ENCODE peak calls at places on chromosomes 4 and X, in six cellular contexts. H is neural progenitor cell, R is brain microvascular endothelial cell, K is DND-41, X is cardiac fibroblast, F is HL-60. P is an unnamed sample.
A peak's percentile ranks its signal among the peaks of the same experiment; 100 is the strongest.

GRCh38 chr4:112813790-112814189 is 176.8 kb downstream of the LARP7 start:
- DNase-seq in F (no peak), K (no peak), X (peak; percentile 35), H (no peak), R (peak; percentile 33), P (peak; percentile 52)

GRCh38 chrX:31706456-31706855 is 634.6 kb upstream of the FTHL17 start:
- DNase-seq in F (no peak), K (no peak), H (no peak), R (no peak), X (peak; percentile 12), P (no peak)

GRCh38 chr4:83356899-83357661 is 22.4 kb upstream of the HPSE start:
- DNase-seq in H (no peak), F (no peak), K (no peak), R (peak; percentile 79), X (peak; percentile 95), P (peak; percentile 62)

GRCh38 chr4:142420461-142421095 is 425.5 kb downstream of the INPP4B start:
- DNase-seq in R (no peak), H (no peak), K (no peak), X (no peak), F (no peak), P (no peak)

GRCh38 chr4:794911-795725 is 30.8 kb downstream of the CPLX1 start:
- DNase-seq in R (no peak), K (no peak), H (peak; percentile 55), F (no peak), X (no peak), P (no peak)

GRCh38 chrX:75596178-75596577 is 73.3 kb upstream of the ZDHHC15 start:
- DNase-seq in X (peak; percentile 2), K (no peak), H (no peak), R (no peak), F (no peak), P (no peak)

GRCh38 chrX:47361538-47362511 is 8.6 kb upstream of the ZNF157 start:
- DNase-seq in H (peak; percentile 91), X (peak; percentile 92), F (no peak), R (peak; percentile 96), K (peak; percentile 13), P (peak; percentile 91)

GRCh38 chr4:146192060-146192459 is 16.5 kb downstream of the LSM6 start:
- DNase-seq in X (peak; percentile 13), F (no peak), H (no peak), K (no peak), R (no peak), P (no peak)

GRCh38 chrX:39900788-39901170 is 197.0 kb downstream of the BCOR start:
- DNase-seq in H (peak; percentile 36), R (no peak), F (no peak), X (peak; percentile 22), K (peak; percentile 30), P (no peak)

GRCh38 chrX:15747626-15748173 is 9.6 kb downstream of the CA5B start:
- DNase-seq in F (no peak), X (no peak), R (no peak), K (no peak), H (peak; percentile 68), P (no peak)

DNA sequence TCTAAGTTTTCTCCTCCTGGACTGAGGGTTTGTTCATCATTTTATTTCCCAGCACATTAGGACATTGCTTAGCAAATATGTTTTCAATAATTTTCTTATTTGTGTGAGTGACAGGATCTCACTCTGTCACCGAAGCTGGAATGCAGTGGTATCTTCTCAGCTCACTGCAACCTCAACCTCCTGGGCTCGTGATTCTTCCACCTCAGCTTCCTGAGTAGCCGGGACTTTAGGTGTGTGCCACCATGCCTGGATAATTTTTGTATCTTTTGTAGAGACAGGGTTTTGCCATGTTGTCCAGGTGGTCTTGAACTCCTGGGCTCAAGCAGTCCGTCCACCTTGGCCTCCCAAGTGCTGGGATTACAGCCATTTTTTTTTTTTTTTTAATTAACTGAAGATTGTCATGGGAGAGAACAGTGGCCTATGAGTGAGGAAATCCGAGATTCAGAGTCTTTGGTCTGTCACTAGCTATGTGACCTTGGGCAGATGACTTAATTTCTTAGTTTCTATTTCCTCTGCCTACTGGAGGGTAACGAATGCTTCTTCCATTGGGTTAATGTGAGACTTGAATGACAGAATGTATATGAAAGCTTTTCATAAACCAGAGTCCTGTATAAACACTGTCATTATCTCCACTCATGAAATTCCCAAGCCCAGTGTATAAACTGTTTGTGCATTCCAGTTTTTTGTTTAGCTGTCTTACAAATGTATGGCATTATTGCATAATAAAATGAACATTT is 23.9 kb downstream of the MOB1B start:
- DNase-seq in H (no peak), R (no peak), X (no peak), F (no peak), K (no peak), P (no peak)
- H3K4me3 ChIP-seq in H (no peak overlapping the region), R (no peak overlapping the region), X (no peak overlapping the region), F (no peak overlapping the region), K (no peak overlapping the region), P (no peak overlapping the region)

GRCh38 chr4:160810415-160810814 is 1353.4 kb downstream of the FSTL5 start:
- DNase-seq in H (no peak), F (no peak), X (no peak), R (no peak), K (no peak), P (no peak)

GRCh38 chr4:160808174-160808573 is 1355.6 kb downstream of the FSTL5 start:
- DNase-seq in K (no peak), H (no peak), R (no peak), X (no peak), F (no peak), P (no peak)

GRCh38 chr4:160809576-160809975 is 1354.2 kb downstream of the FSTL5 start:
- DNase-seq in H (no peak), K (no peak), F (no peak), X (no peak), R (no peak), P (no peak)

GRCh38 chr4:160811956-160812355 is 1351.8 kb downstream of the FSTL5 start:
- DNase-seq in X (no peak), H (no peak), F (no peak), R (no peak), K (no peak), P (no peak)
- TF ChIP-seq CTCF in X (no peak), H (no peak), F (no peak), R (no peak), K (no peak), P (no peak)

GRCh38 chr4:95465010-95465409 is 83.8 kb downstream of the UNC5C start:
- DNase-seq in F (no peak), K (no peak), R (peak; percentile 40), H (no peak), X (peak; percentile 57), P (no peak)
- H3K4me3 ChIP-seq in F (no peak overlapping the region), K (no peak overlapping the region), R (no peak overlapping the region), H (no peak overlapping the region), X (no peak overlapping the region), P (no peak overlapping the region)

DNA sequence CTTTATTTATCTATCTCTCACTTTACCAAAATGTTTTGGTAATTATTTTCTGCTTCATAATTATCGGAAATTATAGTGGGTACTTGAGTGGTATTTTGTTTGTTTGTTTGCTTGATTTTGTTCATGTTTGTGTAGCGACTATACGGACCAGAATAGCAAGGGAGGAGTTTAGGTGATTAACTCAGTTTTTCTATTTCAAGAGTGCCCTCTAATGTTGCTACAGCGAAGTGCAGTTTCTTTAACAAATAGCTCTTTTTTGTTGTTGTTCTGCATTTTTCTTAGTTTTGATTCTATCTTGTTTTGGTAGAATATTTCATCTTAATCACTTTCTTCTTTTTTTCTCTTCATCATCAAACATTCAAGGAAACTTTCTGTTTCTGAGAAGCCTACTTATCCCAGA is 40.8 kb upstream of the QRFPR start:
- DNase-seq in K (no peak), X (peak; percentile 40), H (peak; percentile 35), R (no peak), F (no peak), P (no peak)
- TF ChIP-seq CTCF in K (peak; percentile 52), X (peak; percentile 40), H (peak; percentile 67), R (peak; percentile 22), F (no peak), P (peak; percentile 57)

DNA sequence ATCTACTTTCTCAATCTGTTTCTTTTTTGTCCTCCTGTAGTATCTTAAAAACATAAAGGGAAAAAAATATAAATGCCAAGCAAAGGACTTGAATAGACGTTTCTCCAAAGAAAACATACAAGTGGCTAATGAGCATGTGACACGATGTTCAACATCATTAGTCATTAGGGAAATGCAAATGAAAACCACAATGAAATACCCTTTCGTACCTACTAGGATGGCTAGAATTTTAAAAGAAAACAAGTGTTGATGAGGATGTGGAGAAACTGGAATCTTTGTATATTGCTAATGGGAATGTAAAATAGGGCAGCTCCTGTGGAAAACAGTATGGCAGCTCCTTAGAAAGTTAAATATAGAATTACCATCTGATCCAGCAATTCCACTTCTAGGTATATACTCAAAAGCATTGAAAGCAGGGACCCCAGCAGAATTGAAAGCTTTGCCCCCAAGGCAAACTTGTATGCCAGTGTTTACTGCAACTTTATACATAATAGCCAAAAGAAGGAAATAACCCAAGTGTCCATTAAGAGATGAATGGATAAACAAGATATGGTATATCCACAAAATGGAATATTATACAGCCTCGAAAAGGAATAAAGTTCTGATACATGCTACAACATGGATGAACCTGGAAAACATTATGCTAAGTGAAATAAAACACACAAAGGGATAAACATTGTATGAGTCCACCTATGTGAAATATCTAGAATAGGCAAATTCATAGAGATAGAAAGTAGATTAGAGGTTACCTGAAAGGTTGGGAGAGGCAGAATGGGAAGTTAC is 138.3 kb downstream of the SH3KBP1 start:
- DNase-seq in X (no peak), F (no peak), R (no peak), H (no peak), K (no peak), P (no peak)
- H3K4me3 ChIP-seq in X (no peak overlapping the region), F (no peak overlapping the region), R (no peak overlapping the region), H (peak overlapping the region; percentile 9), K (peak overlapping the region; percentile 12), P (no peak overlapping the region)

DNA sequence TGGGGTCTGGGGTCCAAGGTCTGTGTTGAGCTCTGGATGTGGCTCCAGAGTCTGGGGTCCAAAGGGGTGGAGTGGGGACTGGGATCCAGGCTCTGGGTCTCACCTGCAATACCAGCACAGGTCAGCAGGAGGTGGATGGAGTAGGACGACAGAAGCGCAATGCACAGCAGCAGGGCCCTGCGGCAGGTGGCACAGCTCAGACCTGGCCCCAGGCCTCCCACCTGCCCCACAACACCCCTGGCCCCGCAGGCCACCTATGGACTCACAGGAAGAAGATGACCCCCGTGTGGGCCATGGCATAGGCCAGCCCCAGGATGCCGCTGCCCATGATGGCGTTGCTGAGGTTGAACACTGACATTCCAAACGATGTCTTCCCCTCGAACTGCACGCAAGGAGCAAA is 3.4 kb downstream of the SLC38A5 start:
- DNase-seq in H (no peak), K (peak; percentile 23), R (no peak), F (peak; percentile 19), X (no peak), P (no peak)
- TF ChIP-seq CTCF in H (peak; percentile 21), K (peak; percentile 49), R (peak; percentile 51), F (peak; percentile 8), X (peak; percentile 26), P (peak; percentile 32)

GRCh38 chrX:70476934-70477733 is 32.5 kb downstream of the DLG3 start:
- DNase-seq in R (peak; percentile 60), H (peak; percentile 13), X (peak; percentile 66), F (no peak), K (no peak), P (no peak)
- H3K4me3 ChIP-seq in R (peak overlapping the region; percentile 22), H (no peak overlapping the region), X (no peak overlapping the region), F (no peak overlapping the region), K (no peak overlapping the region), P (peak overlapping the region; percentile 37)